ENCODE peak calls at places on chromosome 22, in five cellular contexts. I is iPS DF 6.9, J is heart left ventricle, B is heart right ventricle, Y is body of pancreas. N is an unnamed sample. For H3K4me1, the result is how much of the 10 kb centered on the place peaks cover.

GRCh38 chr22:49157529-49158339 is 669.9 kb downstream of the BRD1 start:
- DNase-seq in I (no peak), J (no peak), B (no peak), Y (no peak), N (no peak)

GRCh38 chr22:25174156-25174887 is 25.3 kb upstream of the CRYBB3 start:
- DNase-seq in I (no peak), J (no peak), B (no peak), Y (no peak), N (no peak)

GRCh38 chr22:38935023-38935422 is 22.4 kb upstream of the APOBEC3A start:
- DNase-seq in I (no peak), J (peak), B (peak), Y (peak), N (peak)

GRCh38 chr22:32219030-32219429 is 14.2 kb upstream of the RFPL2 start:
- DNase-seq in I (no peak), J (no peak), B (no peak), Y (no peak), N (no peak)

GRCh38 chr22:25159028-25159427 is 40.6 kb upstream of the CRYBB3 start:
- DNase-seq in I (no peak), J (no peak), B (no peak), Y (no peak), N (no peak)

GRCh38 chr22:47629273-47629711 is 866.8 kb downstream of the TBC1D22A start:
- DNase-seq in I (no peak), J (no peak), B (no peak), Y (no peak), N (no peak)

GRCh38 chr22:32557424-32557823 is 82.8 kb downstream of the FBXO7 start:
- DNase-seq in I (no peak), J (no peak), B (no peak), Y (no peak), N (no peak)

GRCh38 chr22:39245130-39246039 is 603 bp upstream of the PDGFB start:
- DNase-seq in I (no peak), J (no peak), B (no peak), Y (no peak), N (no peak)

GRCh38 chr22:27298387-27299141 is 503.0 kb downstream of the MN1 start:
- DNase-seq in I (no peak), J (no peak), B (no peak), Y (no peak), N (no peak)

GRCh38 chr22:36897611-36898010 is 15.8 kb upstream of the CSF2RB start:
- DNase-seq in I (no peak), J (no peak), B (no peak), Y (no peak), N (no peak)

GRCh38 chr22:31332010-31332409 is 14.1 kb downstream of the PATZ1 start:
- DNase-seq in I (no peak), J (no peak), B (no peak), Y (no peak), N (no peak)

GRCh38 chr22:25235547-25236290 is 16.3 kb downstream of the CRYBB2 start:
- DNase-seq in I (peak), J (peak), B (peak), Y (peak), N (peak)

GRCh38 chr22:37162221-37163095 is 12.7 kb upstream of the IL2RB start:
- DNase-seq in I (no peak), J (no peak), B (no peak), Y (no peak), N (no peak)

GRCh38 chr22:35648066-35649025 is at the start of gene APOL6:
- DNase-seq in I (no peak), J (peak), B (peak), Y (peak), N (peak)

GRCh38 chr22:31400023-31400397 is 606 bp downstream of the DRG1 start:
- DNase-seq in I (no peak), J (no peak), B (no peak), Y (no peak), N (no peak)

GRCh38 chr22:38788417-38788816 is 5.5 kb downstream of the DNAL4 start:
- DNase-seq in I (no peak), J (peak), B (peak), Y (peak), N (peak)

GRCh38 chr22:38423512-38424503 is 31.2 kb downstream of the KCNJ4 start:
- DNase-seq in I (no peak), J (no peak), B (no peak), Y (no peak), N (peak)

GRCh38 chr22:20531404-20532181 is 24.2 kb downstream of the MED15 start:
- DNase-seq in I (no peak), J (peak), B (peak), Y (peak), N (peak)

GRCh38 chr22:35477911-35478582 is 62.6 kb upstream of the RASD2 start:
- DNase-seq in I (no peak), J (peak), B (peak), Y (peak), N (no peak)

GRCh38 chr22:48649466-48649865 is 1178.2 kb downstream of the BRD1 start:
- DNase-seq in I (no peak), J (no peak), B (no peak), Y (no peak), N (no peak)

GRCh38 chr22:19610518-19611253 is 86.5 kb upstream of the CLDN5 start:
- DNase-seq in I (no peak), J (no peak), B (no peak), Y (no peak), N (no peak)

GRCh38 chr22:11307996-11308395 is 4220.0 kb upstream of the OR11H1 start:
- DNase-seq in I (no peak), J (no peak), B (no peak), Y (no peak), N (peak)

GRCh38 chr22:19598054-19598855 is 74.0 kb upstream of the CLDN5 start:
- DNase-seq in I (no peak), J (no peak), B (no peak), Y (no peak), N (no peak)

GRCh38 chr22:48154943-48155240 is 1392.4 kb downstream of the TBC1D22A start:
- DNase-seq in I (no peak), J (no peak), B (no peak), Y (no peak), N (no peak)

GRCh38 chr22:24947881-24948280 is 1.4 kb upstream of the LHFPL7 start:
- DNase-seq in I (no peak), J (no peak), B (no peak), Y (peak), N (no peak)

GRCh38 chr22:49300951-49301397 is 526.7 kb downstream of the BRD1 start:
- DNase-seq in I (no peak), J (no peak), B (no peak), Y (no peak), N (peak)

GRCh38 chr22:43006016-43006505 is 8.9 kb downstream of the PACSIN2 start:
- DNase-seq in I (no peak), J (no peak), B (no peak), Y (no peak), N (no peak)

GRCh38 chr22:43008921-43009320 is 6.0 kb downstream of the PACSIN2 start:
- DNase-seq in I (no peak), J (no peak), B (no peak), Y (no peak), N (no peak)

GRCh38 chr22:43008509-43008908 is 6.4 kb downstream of the PACSIN2 start:
- DNase-seq in I (no peak), J (no peak), B (no peak), Y (no peak), N (peak)

GRCh38 chr22:43006753-43007152 is 8.2 kb downstream of the PACSIN2 start:
- DNase-seq in I (no peak), J (no peak), B (no peak), Y (no peak), N (no peak)

GRCh38 chr22:43007519-43008102 is 7.3 kb downstream of the PACSIN2 start:
- DNase-seq in I (no peak), J (no peak), B (no peak), Y (peak), N (no peak)
- H3K4me1 ChIP-seq in I (under half), J (under half), B (under half), Y (half or more), N (under half)

DNA sequence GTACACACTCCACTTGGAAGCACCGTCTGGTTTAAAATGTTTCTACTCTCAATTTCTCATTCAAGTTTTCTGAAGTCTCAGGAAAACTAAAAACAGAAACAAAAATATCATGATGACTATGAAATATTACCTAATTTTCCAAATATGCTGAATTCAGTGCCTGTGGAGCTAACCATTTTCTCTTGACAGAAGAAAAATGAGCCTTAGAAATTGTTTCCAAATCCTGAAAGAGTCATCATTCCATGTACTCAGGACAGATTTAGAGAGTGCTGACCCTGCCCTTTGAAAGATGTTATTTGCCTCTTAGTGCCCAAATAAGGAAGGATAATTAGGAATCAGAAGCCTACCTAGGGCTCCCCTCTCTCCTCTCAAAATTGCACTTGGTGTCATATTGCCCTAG is 49.0 kb upstream of the TOP3B start:
- DNase-seq in I (no peak), J (no peak), B (no peak), Y (no peak), N (no peak)
- H3K4me1 ChIP-seq in I (under half), J (under half), B (under half), Y (under half), N (under half)

GRCh38 chr22:40394607-40395006 is 24.2 kb downstream of the SGSM3 start:
- DNase-seq in I (no peak), J (no peak), B (no peak), Y (no peak), N (no peak)
- H3K4me1 ChIP-seq in I (under half), J (under half), B (under half), Y (under half), N (under half)

GRCh38 chr22:45997077-45997774 is 20.3 kb upstream of the WNT7B start:
- DNase-seq in I (no peak), J (peak), B (peak), Y (peak), N (peak)
- H3K4me1 ChIP-seq in I (under half), J (half or more), B (half or more), Y (under half), N (under half)

DNA sequence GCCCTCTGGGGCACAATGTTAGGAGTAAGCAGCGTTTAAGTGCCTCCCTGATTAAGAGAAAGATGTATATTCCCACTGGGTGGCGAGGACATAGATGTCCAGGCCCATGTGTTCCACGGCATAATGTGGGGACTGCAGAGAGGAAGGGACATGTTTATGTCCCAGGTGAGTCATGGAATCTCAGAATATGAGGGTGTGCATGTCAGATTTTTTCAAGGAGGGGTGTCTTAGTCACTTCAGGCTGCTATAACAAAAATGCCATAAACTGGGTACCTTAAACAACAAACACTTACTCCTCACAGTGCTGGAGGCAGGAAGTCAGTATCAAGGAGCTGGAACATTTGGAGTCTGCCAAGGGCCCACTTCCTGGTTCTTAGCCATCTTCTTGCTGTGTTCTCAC is 55.1 kb downstream of the BCR start:
- DNase-seq in I (no peak), J (no peak), B (no peak), Y (no peak), N (no peak)
- H3K4me1 ChIP-seq in I (under half), J (under half), B (under half), Y (under half), N (under half)

DNA sequence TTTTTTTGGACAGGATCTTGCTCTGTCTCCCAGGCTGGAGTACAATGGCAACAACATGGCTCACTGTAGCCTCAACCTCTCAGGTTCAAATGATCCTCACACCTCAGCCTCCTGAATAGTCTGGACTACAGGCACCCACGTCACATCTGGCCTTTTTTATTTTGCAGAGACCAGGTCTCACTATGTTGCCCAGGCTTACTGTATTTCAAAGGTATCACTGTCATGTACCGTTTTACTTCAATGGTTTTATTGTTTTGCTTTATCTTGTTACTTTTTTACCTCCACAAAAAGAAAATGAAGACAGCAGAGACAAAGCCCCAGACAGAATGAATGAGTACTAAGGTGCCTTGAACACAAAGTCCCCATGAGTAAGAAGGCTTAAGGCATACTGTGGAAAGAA is 5.1 kb downstream of the TCF20 start:
- DNase-seq in I (no peak), J (no peak), B (no peak), Y (no peak), N (no peak)
- H3K4me1 ChIP-seq in I (under half), J (under half), B (under half), Y (under half), N (under half)

DNA sequence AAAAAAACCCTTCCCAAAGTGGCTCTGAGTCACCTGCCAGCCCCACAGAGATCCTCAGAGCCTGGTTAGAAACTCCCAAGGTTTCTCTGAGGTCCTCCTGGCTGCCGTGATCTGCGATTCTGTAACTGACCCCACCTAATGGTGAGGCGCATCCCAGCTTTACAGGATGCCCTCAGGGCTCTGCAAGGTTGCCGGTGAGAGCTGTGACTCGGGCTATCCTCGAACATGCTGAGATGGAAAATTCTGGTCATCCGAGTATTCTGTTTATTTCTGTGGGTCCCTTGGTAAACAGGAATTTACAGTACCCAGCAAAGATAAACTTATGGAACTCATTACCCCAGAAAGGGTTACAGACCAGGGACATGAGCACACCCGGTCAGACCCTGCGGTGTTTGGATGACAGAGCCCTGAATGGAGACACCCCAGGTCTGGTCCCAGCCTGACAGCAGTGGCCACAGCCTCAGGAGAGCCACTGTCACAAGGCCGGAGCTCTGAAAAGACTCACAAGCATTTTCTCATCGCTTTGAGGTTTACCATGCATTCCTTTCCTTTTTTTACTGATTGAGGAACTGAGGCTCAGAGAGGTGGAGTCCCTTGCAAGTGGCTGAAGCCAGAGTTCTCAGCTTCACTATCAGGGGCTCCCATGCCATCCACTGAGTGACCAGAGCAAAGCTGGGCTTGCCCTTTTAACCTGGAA is 22.2 kb downstream of the LIF start:
- DNase-seq in I (no peak), J (no peak), B (no peak), Y (no peak), N (no peak)
- H3K4me1 ChIP-seq in I (under half), J (under half), B (under half), Y (under half), N (under half)

GRCh38 chr22:29146101-29146560 is 59.6 kb upstream of the EMID1 start:
- DNase-seq in I (no peak), J (no peak), B (no peak), Y (no peak), N (no peak)
- H3K4me1 ChIP-seq in I (under half), J (under half), B (under half), Y (under half), N (under half)